ENCODE peak calls at places on chromosomes 12 and 14, in five cellular contexts. F is sigmoid colon, U is transverse colon, L is upper lobe of left lung, W is A549. B is an unnamed sample.

GRCh38 chr12:132495165-132495544 is 5.2 kb downstream of the FBRSL1 start:
- DNase-seq in F (no peak), U (no peak), L (peak), W (no peak), B (no peak)

GRCh38 chr12:39935275-39935674 is 170.6 kb downstream of the SLC2A13 start:
- DNase-seq in F (no peak), U (no peak), L (no peak), W (no peak), B (no peak)

GRCh38 chr14:26276757-26277156 is 321.1 kb downstream of the NOVA1 start:
- DNase-seq in F (no peak), U (no peak), L (no peak), W (peak), B (no peak)

GRCh38 chr14:68399971-68400370 is 392.9 kb downstream of the ZFP36L1 start:
- DNase-seq in F (no peak), U (no peak), L (no peak), W (no peak), B (no peak)

GRCh38 chr12:126663304-126664094 is 1598.3 kb downstream of the AACS start:
- DNase-seq in F (no peak), U (no peak), L (no peak), W (peak), B (no peak)

GRCh38 chr14:90559811-90560492 is 163.1 kb downstream of the CALM1 start:
- DNase-seq in F (no peak), U (no peak), L (no peak), W (no peak), B (no peak)

GRCh38 chr12:5138256-5138655 is 94.6 kb downstream of the KCNA5 start:
- DNase-seq in F (no peak), U (no peak), L (no peak), W (no peak), B (no peak)

GRCh38 chr12:12020762-12021161 is 50.0 kb upstream of the BCL2L14 start:
- DNase-seq in F (no peak), U (no peak), L (no peak), W (no peak), B (no peak)

GRCh38 chr12:13099066-13099909 is 4.2 kb downstream of the GSG1 start:
- DNase-seq in F (no peak), U (no peak), L (no peak), W (no peak), B (no peak)

GRCh38 chr14:53341324-53341723 is 188.2 kb upstream of the DDHD1 start:
- DNase-seq in F (no peak), U (no peak), L (no peak), W (no peak), B (no peak)

GRCh38 chr12:102568151-102568815 is 87.9 kb upstream of the IGF1 start:
- DNase-seq in F (no peak), U (no peak), L (no peak), W (no peak), B (no peak)

GRCh38 chr12:120261951-120262851 is 3.3 kb downstream of the PXN start:
- DNase-seq in F (peak), U (peak), L (no peak), W (peak), B (no peak)

GRCh38 chr12:128853321-128854197 is at the start of gene GLT1D1:
- DNase-seq in F (peak), U (no peak), L (peak), W (no peak), B (no peak)

GRCh38 chr14:55706893-55707292 is 126.9 kb downstream of the KTN1 start:
- DNase-seq in F (no peak), U (no peak), L (no peak), W (no peak), B (no peak)

GRCh38 chr12:56474389-56474788 is 6.0 kb downstream of the SPRYD4 start:
- DNase-seq in F (no peak), U (no peak), L (no peak), W (no peak), B (no peak)

GRCh38 chr12:56469007-56469930 is 891 bp downstream of the SPRYD4 start:
- DNase-seq in F (peak), U (peak), L (no peak), W (no peak), B (peak)

GRCh38 chr12:56462565-56462964 is 5.8 kb upstream of the SPRYD4 start:
- DNase-seq in F (peak), U (no peak), L (no peak), W (no peak), B (no peak)

GRCh38 chr12:56468216-56469006 is at the start of gene SPRYD4:
- DNase-seq in F (peak), U (peak), L (peak), W (peak), B (peak)
- TF ChIP-seq EP300 in F (peak), U (no peak), L (no peak), W (no peak), B (no peak)

GRCh38 chr12:48350249-48351021 is at the start of gene ZNF641:
- DNase-seq in F (peak), U (peak), L (peak), W (peak), B (peak)
- TF ChIP-seq EP300 in F (no peak), U (no peak), L (no peak), W (no peak), B (no peak)

GRCh38 chr14:104856869-104857860 is 7.9 kb upstream of the CEP170B start:
- DNase-seq in F (no peak), U (no peak), L (peak), W (no peak), B (no peak)

GRCh38 chr14:104858811-104859426 is 6.1 kb upstream of the CEP170B start:
- DNase-seq in F (no peak), U (no peak), L (no peak), W (no peak), B (no peak)

GRCh38 chr14:104859900-104860299 is 5.2 kb upstream of the CEP170B start:
- DNase-seq in F (no peak), U (no peak), L (no peak), W (no peak), B (no peak)

GRCh38 chr14:104855532-104856090 is 9.5 kb upstream of the CEP170B start:
- DNase-seq in F (no peak), U (no peak), L (no peak), W (no peak), B (no peak)

DNA sequence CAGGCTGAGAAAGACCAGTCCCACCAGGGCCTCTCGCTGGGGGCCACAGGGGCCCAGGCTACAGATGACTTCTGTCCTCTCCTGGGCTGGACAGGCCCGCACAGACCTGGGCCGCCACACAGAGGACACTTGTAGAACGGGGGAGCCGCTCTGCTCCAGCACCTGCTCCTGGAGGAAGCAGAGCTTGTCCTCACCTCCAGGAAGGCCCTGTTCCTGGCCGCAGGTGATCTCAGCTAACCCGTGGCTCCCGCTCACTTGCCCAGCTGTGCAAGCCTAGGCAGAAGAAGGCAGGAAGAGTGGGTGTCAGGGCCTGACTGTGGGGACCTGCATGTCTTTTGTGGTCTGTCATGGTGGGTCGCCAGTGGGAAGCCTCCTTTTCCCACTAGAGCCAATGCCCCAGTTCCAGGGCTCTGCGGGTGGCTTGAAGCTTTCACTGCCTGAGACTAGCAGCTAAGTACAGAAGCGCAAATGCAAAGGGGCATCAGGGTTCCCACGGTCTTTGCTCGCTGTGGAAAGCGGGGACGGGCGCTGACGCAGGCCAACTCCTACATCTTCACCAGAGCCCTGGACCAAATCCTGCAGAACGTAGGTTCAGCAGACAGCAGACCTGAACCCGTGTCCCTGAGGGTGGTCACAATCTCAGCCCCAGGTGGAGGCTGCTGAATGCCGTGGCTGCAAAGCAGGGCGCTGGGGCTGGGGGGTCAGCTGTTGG is 8.8 kb upstream of the CEP170B start:
- DNase-seq in F (no peak), U (no peak), L (peak), W (no peak), B (no peak)
- TF ChIP-seq EP300 in F (no peak), U (no peak), L (no peak), W (no peak), B (no peak)

GRCh38 chr12:3600039-3600720 is 109.2 kb downstream of the PRMT8 start:
- DNase-seq in F (no peak), U (no peak), L (no peak), W (no peak), B (no peak)
- TF ChIP-seq EP300 in F (no peak), U (no peak), L (no peak), W (no peak), B (no peak)

GRCh38 chr12:386651-387050 is 2.5 kb downstream of the KDM5A start:
- DNase-seq in F (no peak), U (no peak), L (no peak), W (no peak), B (no peak)

GRCh38 chr12:388547-389137 is 478 bp downstream of the KDM5A start:
- DNase-seq in F (no peak), U (peak), L (peak), W (peak), B (no peak)

GRCh38 chr12:388012-388411 is 1.1 kb downstream of the KDM5A start:
- DNase-seq in F (no peak), U (no peak), L (no peak), W (no peak), B (no peak)

DNA sequence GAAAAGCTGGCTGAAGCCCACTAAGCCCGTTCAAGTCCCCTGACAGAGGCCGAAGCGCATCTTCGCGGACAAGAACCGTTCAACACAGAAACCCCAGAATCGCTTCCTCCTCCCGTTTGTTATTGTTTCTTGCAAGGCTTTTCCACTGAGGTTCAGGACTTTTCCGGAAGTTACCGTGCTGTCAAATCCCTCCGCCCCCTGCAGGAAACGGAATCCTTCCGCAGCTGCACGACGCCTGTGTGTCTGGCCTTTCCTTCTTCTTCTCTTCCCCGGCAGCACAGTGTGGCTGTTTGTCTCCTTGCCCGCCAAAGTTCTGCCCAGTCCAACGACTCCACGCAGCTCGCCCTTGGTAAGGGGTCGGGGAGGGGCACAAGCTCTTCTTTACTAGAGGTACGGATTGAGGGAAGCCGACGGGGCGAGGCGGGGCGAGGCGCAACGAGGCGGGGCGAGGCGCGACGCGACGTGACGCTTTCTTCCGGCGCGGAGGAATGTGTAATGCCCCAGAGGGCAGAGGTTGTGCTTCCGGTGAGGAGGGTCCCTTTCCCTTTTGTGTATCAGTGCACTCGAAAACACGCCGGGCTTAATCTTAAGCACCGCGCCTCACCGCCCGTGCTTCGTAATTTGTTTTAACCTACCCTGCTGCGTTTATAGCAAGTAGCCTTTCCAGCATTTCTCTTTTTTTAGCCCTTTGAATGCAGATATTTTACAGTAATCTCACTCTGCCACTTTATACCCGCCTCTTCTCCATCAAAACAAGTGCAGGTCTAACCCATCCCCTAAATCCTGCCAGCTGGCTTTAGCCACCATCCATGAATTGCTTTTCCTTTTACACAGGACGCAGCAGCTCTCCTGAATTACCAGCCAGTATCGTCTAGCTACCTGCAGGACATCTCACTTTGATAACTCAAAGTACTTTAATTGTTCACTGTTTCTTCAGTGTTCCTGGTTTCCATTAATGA is at the start of gene KDM5A:
- DNase-seq in F (peak), U (peak), L (peak), W (peak), B (peak)
- TF ChIP-seq EP300 in F (peak), U (peak), L (no peak), W (no peak), B (no peak)

GRCh38 chr14:96227428-96227827 is 22.8 kb downstream of the BDKRB2 start:
- DNase-seq in F (no peak), U (no peak), L (no peak), W (no peak), B (no peak)

GRCh38 chr14:96229315-96229714 is 24.7 kb downstream of the BDKRB2 start:
- DNase-seq in F (no peak), U (no peak), L (no peak), W (no peak), B (no peak)

GRCh38 chr14:96224480-96225096 is 19.9 kb downstream of the BDKRB2 start:
- DNase-seq in F (no peak), U (peak), L (no peak), W (no peak), B (no peak)

GRCh38 chr14:96221841-96222240 is 17.2 kb downstream of the BDKRB2 start:
- DNase-seq in F (no peak), U (no peak), L (no peak), W (no peak), B (no peak)

GRCh38 chr14:96225745-96226151 is 21.1 kb downstream of the BDKRB2 start:
- DNase-seq in F (no peak), U (peak), L (peak), W (peak), B (no peak)
- TF ChIP-seq EP300 in F (peak), U (no peak), L (no peak), W (no peak), B (no peak)